ENCODE peak calls at places on chromosomes 4 and X, in four cellular contexts. Z is K562, J is A549, S is HepG2. L is an unnamed sample.

GRCh38 chr4:519885-520595 is 21.0 kb downstream of the PIGG start:
- DNase-seq in Z (no peak), J (no peak), S (no peak), L (no peak)

GRCh38 chrX:1435241-1435900 is 17.3 kb downstream of the ASMTL start:
- DNase-seq in Z (no peak), J (no peak), S (no peak), L (no peak)

GRCh38 chr4:118331352-118331751 is 21.5 kb downstream of the PRSS12 start:
- DNase-seq in Z (no peak), J (no peak), S (no peak), L (no peak)

GRCh38 chrX:8844157-8844556 is 43.0 kb upstream of the FAM9A start:
- DNase-seq in Z (no peak), J (no peak), S (no peak), L (no peak)

GRCh38 chrX:14015294-14015693 is 14.4 kb downstream of the GEMIN8 start:
- DNase-seq in Z (no peak), J (no peak), S (no peak), L (no peak)

GRCh38 chrX:65686246-65686645 is 18.8 kb downstream of the MSN start:
- DNase-seq in Z (no peak), J (no peak), S (no peak), L (no peak)

GRCh38 chr4:110516106-110516922 is 40.4 kb downstream of the ENPEP start:
- DNase-seq in Z (peak), J (peak), S (peak), L (peak)

GRCh38 chr4:186845137-186845842 is 121.6 kb upstream of the FAT1 start:
- DNase-seq in Z (peak), J (peak), S (peak), L (no peak)

GRCh38 chrX:10465254-10465653 is 155.1 kb downstream of the MID1 start:
- DNase-seq in Z (no peak), J (no peak), S (no peak), L (no peak)

GRCh38 chr4:74543247-74543670 is 98.3 kb downstream of the AREG start:
- DNase-seq in Z (no peak), J (no peak), S (no peak), L (peak)

GRCh38 chrX:30488092-30488491 is 89.5 kb downstream of the TASL start:
- DNase-seq in Z (no peak), J (peak), S (no peak), L (no peak)
- TF ChIP-seq CHD4 in Z (no peak), J (no peak), S (no peak), L (no peak)

GRCh38 chrX:38216642-38217041 is 4.0 kb downstream of the SRPX start:
- DNase-seq in Z (no peak), J (no peak), S (no peak), L (no peak)
- H3K4me2 ChIP-seq in Z (no peak), J (no peak), S (no peak), L (no peak)

GRCh38 chr4:81039351-81040174 is 9.1 kb downstream of the BMP3 start:
- DNase-seq in Z (no peak), J (no peak), S (no peak), L (no peak)

GRCh38 chr4:81038636-81039350 is 8.3 kb downstream of the BMP3 start:
- DNase-seq in Z (no peak), J (no peak), S (no peak), L (no peak)

GRCh38 chr4:81042578-81043365 is 12.3 kb downstream of the BMP3 start:
- DNase-seq in Z (no peak), J (no peak), S (no peak), L (no peak)

DNA sequence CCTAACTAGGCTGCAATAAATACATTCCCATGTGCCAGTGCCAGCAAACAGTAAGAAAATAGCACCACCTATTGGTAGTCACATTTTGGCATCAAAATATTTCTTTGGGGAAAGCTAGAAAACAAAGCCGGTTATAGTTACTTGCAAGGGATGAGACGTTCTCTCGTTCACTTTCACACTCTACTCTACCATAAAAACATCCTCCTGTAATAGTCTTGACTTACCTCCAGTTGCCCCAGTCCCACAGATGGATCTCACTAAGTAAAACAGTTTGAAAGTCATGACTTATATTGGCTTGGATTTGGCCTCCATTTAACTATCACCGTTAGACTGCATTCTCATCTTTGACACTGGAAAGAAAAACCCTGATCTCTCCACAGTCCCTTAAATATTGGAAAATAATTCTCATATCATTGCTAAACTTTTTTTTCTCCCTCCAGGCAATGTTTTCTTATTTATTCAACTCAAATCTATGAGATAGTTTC is 9.7 kb downstream of the BMP3 start:
- DNase-seq in Z (peak), J (peak), S (no peak), L (no peak)
- TF ChIP-seq CHD4 in Z (no peak), J (no peak), S (no peak), L (no peak)

GRCh38 chr4:24248674-24249644 is 335.4 kb downstream of the DHX15 start:
- DNase-seq in Z (no peak), J (no peak), S (no peak), L (no peak)

GRCh38 chr4:24249972-24250371 is 334.4 kb downstream of the DHX15 start:
- DNase-seq in Z (no peak), J (no peak), S (no peak), L (no peak)

GRCh38 chr4:24240655-24241054 is 343.7 kb downstream of the DHX15 start:
- DNase-seq in Z (no peak), J (no peak), S (no peak), L (no peak)

GRCh38 chr4:24243641-24244040 is 340.7 kb downstream of the DHX15 start:
- DNase-seq in Z (no peak), J (no peak), S (no peak), L (no peak)

GRCh38 chr4:24244663-24245519 is 339.5 kb downstream of the DHX15 start:
- DNase-seq in Z (no peak), J (no peak), S (no peak), L (no peak)
- H3K4me2 ChIP-seq in Z (no peak), J (no peak), S (no peak), L (no peak)

GRCh38 chr4:83686166-83686565 is 150.3 kb downstream of the GPAT3 start:
- DNase-seq in Z (no peak), J (no peak), S (no peak), L (no peak)

DNA sequence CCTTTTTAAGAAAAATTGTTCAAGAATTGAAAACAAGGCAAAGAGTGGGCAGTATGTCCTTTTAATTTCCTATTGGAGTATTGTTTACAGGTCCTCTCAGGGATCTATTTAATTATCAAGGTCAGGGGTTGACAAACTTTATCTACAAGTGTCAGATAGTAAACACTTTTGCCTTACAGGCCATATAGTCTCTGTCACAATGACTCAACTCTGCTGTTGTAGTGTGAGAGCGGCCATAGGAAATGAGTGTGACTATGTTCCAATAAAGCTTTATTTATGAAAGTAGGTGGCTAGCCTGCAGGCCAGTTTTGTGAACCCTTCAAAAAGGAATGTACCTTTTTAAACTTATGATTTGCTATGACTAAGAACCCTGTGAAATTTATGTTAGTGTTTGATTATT is 156.1 kb downstream of the GPAT3 start:
- DNase-seq in Z (no peak), J (no peak), S (no peak), L (no peak)
- TF ChIP-seq CHD4 in Z (no peak), J (no peak), S (no peak), L (no peak)

GRCh38 chrX:133681416-133681815 is 266.1 kb upstream of the GPC4 start:
- DNase-seq in Z (no peak), J (no peak), S (no peak), L (no peak)
- H3K4me2 ChIP-seq in Z (no peak), J (no peak), S (no peak), L (no peak)